ENCODE peak calls at places on chromosomes 5 and 9, in six cellular contexts. I is endodermal cell, K is spleen, Q is psoas muscle, A is HCT116, F is IMR-90. U is an unnamed sample.

GRCh38 chr5:34685485-34686197 is 29.5 kb downstream of the RAI14 start:
- DNase-seq in K (no peak), I (peak; percentile 75), F (peak; percentile 79), Q (no peak), A (no peak), U (no peak)

GRCh38 chr5:145568581-145568980 is 266.6 kb downstream of the PRELID2 start:
- DNase-seq in K (no peak), I (no peak), F (peak; percentile 66), Q (no peak), A (no peak), U (no peak)

GRCh38 chr5:91957671-91958070 is 574.6 kb upstream of the ARRDC3 start:
- DNase-seq in F (peak; percentile 56), K (no peak), A (peak; percentile 4), Q (no peak), I (no peak), U (no peak)

GRCh38 chr5:82351754-82352145 is 73.6 kb upstream of the RPS23 start:
- DNase-seq in I (no peak), A (peak; percentile 61), K (no peak), Q (no peak), F (peak; percentile 89), U (no peak)

GRCh38 chr5:145982572-145983314 is 46.4 kb downstream of the SH3RF2 start:
- DNase-seq in K (no peak), A (no peak), F (peak; percentile 23), I (no peak), Q (no peak), U (no peak)

GRCh38 chr9:108033976-108034964 is 544.7 kb upstream of the KLF4 start:
- DNase-seq in Q (no peak), A (no peak), I (no peak), K (no peak), F (peak; percentile 94), U (no peak)

GRCh38 chr9:37565661-37566618 is 10.2 kb downstream of the FBXO10 start:
- DNase-seq in K (no peak), A (no peak), I (no peak), F (no peak), Q (no peak), U (no peak)

GRCh38 chr9:137671196-137671538 is 52.4 kb downstream of the EHMT1 start:
- DNase-seq in F (no peak), A (no peak), I (no peak), K (no peak), Q (no peak), U (no peak)

GRCh38 chr5:166031926-166032325 is 2259.5 kb upstream of the WWC1 start:
- DNase-seq in F (no peak), K (no peak), Q (no peak), I (no peak), A (no peak), U (no peak)
- H3K9me3 ChIP-seq in F (peaks cover 10% of the 10 kb centered on the region), K (no peaks in the 10 kb centered on the region), Q (no peaks in the 10 kb centered on the region), I (no peaks in the 10 kb centered on the region), A (peaks cover 8% of the 10 kb centered on the region), U (no peaks in the 10 kb centered on the region)

GRCh38 chr9:115938479-115938878 is 215.1 kb upstream of the PAPPA start:
- DNase-seq in K (no peak), A (no peak), Q (no peak), I (no peak), F (no peak), U (no peak)
- H3K9me3 ChIP-seq in K (no peaks in the 10 kb centered on the region), A (no peaks in the 10 kb centered on the region), Q (no peaks in the 10 kb centered on the region), I (no peaks in the 10 kb centered on the region), F (no peaks in the 10 kb centered on the region), U (no peaks in the 10 kb centered on the region)

DNA sequence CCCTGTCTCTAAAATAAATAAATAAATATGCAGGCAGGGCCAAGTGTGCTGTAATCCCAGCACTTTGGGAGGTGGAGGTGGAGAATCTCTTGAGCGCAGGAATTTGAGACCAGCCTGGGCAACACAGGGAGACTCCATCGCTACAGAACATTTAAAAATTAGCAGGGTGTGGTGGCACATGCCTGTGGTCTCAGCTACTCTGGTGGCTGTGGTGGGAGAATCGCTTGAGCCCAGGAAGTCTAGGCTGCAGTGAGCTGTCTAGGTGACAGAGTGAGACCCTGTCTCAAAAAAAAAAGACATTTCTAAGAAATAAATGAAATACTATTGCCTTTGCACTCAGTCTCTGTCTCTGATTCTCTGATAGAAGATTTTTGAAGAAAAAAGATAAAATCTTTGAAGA is 1.2 kb upstream of the PCDHGA10 start:
- DNase-seq in F (no peak), I (no peak), A (no peak), Q (no peak), K (no peak), U (no peak)
- H3K9me3 ChIP-seq in F (peaks cover 52% of the 10 kb centered on the region), I (peaks cover 28% of the 10 kb centered on the region), A (no peaks in the 10 kb centered on the region), Q (peaks cover 7% of the 10 kb centered on the region), K (peaks cover 39% of the 10 kb centered on the region), U (peaks cover 3% of the 10 kb centered on the region)

DNA sequence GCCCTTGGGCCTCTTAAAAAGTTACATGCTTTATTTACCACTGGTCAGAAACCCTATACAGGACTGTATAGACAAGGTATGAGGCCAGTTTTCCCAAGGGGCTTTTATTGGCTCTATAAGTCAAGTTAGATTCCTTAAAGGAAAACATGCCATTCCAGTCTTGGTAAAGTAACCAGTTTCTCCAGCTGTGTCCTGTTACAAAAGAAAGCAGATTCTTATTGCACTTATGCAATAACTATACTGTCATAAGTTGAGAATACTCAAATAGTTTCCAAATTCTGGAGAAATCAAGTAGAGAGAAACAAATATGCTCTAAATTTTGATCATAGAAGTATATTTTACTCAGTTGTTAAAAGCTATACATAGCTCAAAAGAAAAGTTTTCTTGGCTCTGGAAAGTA is 47.2 kb downstream of the PTGS1 start:
- DNase-seq in I (no peak), K (no peak), Q (no peak), A (no peak), F (no peak), U (no peak)
- H3K9me3 ChIP-seq in I (peaks cover 30% of the 10 kb centered on the region), K (peaks cover 13% of the 10 kb centered on the region), Q (no peaks in the 10 kb centered on the region), A (peaks cover 4% of the 10 kb centered on the region), F (peaks cover 18% of the 10 kb centered on the region), U (peaks cover 45% of the 10 kb centered on the region)

GRCh38 chr5:2896371-2897275 is 145.1 kb upstream of the IRX2 start:
- DNase-seq in A (no peak), F (no peak), K (no peak), I (peak; percentile 52), Q (no peak), U (no peak)
- H3K9me3 ChIP-seq in A (peaks cover 9% of the 10 kb centered on the region), F (peaks cover 41% of the 10 kb centered on the region), K (no peaks in the 10 kb centered on the region), I (no peaks in the 10 kb centered on the region), Q (no peaks in the 10 kb centered on the region), U (no peaks in the 10 kb centered on the region)

GRCh38 chr5:2921651-2922050 is 170.2 kb upstream of the IRX2 start:
- DNase-seq in F (no peak), Q (no peak), A (no peak), I (no peak), K (no peak), U (no peak)

GRCh38 chr5:2919310-2920018 is 168.0 kb upstream of the IRX2 start:
- DNase-seq in K (no peak), I (no peak), Q (no peak), F (no peak), A (no peak), U (no peak)

GRCh38 chr5:2917524-2917923 is 166.0 kb upstream of the IRX2 start:
- DNase-seq in I (no peak), F (no peak), K (no peak), Q (no peak), A (no peak), U (no peak)

GRCh38 chr5:2921176-2921575 is 169.7 kb upstream of the IRX2 start:
- DNase-seq in F (no peak), A (no peak), Q (no peak), I (no peak), K (no peak), U (no peak)

DNA sequence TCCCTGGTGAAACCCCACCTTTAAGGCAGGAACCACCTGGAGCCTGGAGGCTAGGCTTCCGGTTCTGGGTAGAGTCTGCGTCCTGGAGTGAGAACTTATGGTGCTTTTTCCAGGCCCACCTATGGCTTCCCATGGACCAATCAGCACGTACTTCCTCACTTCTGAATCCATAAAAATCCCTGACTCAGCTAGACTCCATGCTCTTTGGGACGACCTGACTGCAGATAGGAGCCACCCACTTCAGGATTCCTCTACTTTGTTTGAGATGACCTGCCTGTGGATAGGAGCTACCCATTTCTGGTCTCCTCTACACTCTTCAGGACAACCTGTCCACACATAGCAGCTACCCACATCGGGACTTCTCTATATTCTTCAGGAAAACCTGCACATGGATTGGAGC is 168.8 kb upstream of the IRX2 start:
- DNase-seq in F (no peak), I (no peak), K (no peak), A (no peak), Q (no peak), U (no peak)
- H3K9me3 ChIP-seq in F (peaks cover 43% of the 10 kb centered on the region), I (peaks cover 4% of the 10 kb centered on the region), K (peaks cover 13% of the 10 kb centered on the region), A (peaks cover 9% of the 10 kb centered on the region), Q (no peaks in the 10 kb centered on the region), U (peaks cover 38% of the 10 kb centered on the region)

GRCh38 chr5:2423634-2424033 is 327.8 kb downstream of the IRX2 start:
- DNase-seq in I (no peak), A (no peak), K (no peak), F (no peak), Q (no peak), U (no peak)
- H3K9me3 ChIP-seq in I (peaks cover 20% of the 10 kb centered on the region), A (peaks cover 14% of the 10 kb centered on the region), K (peaks cover 27% of the 10 kb centered on the region), F (peaks cover 17% of the 10 kb centered on the region), Q (peaks cover 9% of the 10 kb centered on the region), U (peaks cover 2% of the 10 kb centered on the region)

GRCh38 chr5:179290681-179291540 is 54.4 kb downstream of the ADAMTS2 start:
- DNase-seq in I (no peak), K (peak; percentile 67), Q (no peak), A (no peak), F (no peak), U (no peak)
- H3K9me3 ChIP-seq in I (no peaks in the 10 kb centered on the region), K (no peaks in the 10 kb centered on the region), Q (no peaks in the 10 kb centered on the region), A (no peaks in the 10 kb centered on the region), F (no peaks in the 10 kb centered on the region), U (no peaks in the 10 kb centered on the region)

U was measured in WERI-Rb-1.